ENCODE peak calls at places on chromosomes 13 and 19, in ten cellular contexts. I is activated CD4-positive, alpha-beta T cell treated with anti-CD3 and anti-CD28 coated beads for 1 hour; E is H54; Y is HEK293T; P is amniotic epithelial cell; T is RWPE1; S is T1000; Z is NCI-H510A treated with DMSO at 0.1 percent for 48 hours; V is erythroblast; J is progenitor cell of endocrine pancreas. A is an unnamed sample.

GRCh38 chr13:32940601-32941000 is 75.6 kb upstream of the KL start:
- DNase-seq in E (no peak), P (peak), I (no peak), V (no peak), S (no peak), Y (no peak), T (no peak), Z (peak), J (no peak), A (no peak)

GRCh38 chr13:113599396-113599795 is 14.8 kb downstream of the TFDP1 start:
- DNase-seq in J (no peak), Y (no peak), E (no peak), S (no peak), I (no peak), Z (no peak), T (no peak), P (no peak), V (no peak), A (no peak)

GRCh38 chr13:101150998-101151397 is 265.3 kb downstream of the NALCN start:
- DNase-seq in J (no peak), V (no peak), Y (no peak), Z (no peak), S (no peak), I (no peak), P (peak), T (no peak), E (no peak), A (no peak)

GRCh38 chr19:416416-416815 is 7.5 kb upstream of the C2CD4C start:
- DNase-seq in Y (no peak), I (no peak), J (no peak), E (no peak), V (no peak), T (no peak), Z (no peak), P (no peak), S (no peak), A (no peak)

GRCh38 chr13:60754691-60755090 is 357.7 kb downstream of the TDRD3 start:
- DNase-seq in T (no peak), I (no peak), J (no peak), V (no peak), E (no peak), S (no peak), P (no peak), Z (no peak), Y (no peak), A (no peak)

GRCh38 chr13:109494955-109495354 is 291.4 kb downstream of the IRS2 start:
- DNase-seq in V (no peak), J (no peak), I (no peak), Z (no peak), S (no peak), P (peak), Y (no peak), T (peak), E (no peak), A (no peak)

GRCh38 chr19:952049-952679 is 26.3 kb downstream of the ARID3A start:
- DNase-seq in T (no peak), P (no peak), Z (no peak), I (no peak), J (no peak), S (no peak), Y (no peak), V (no peak), E (no peak), A (peak)

GRCh38 chr19:6718741-6719539 is 1.5 kb downstream of the C3 start:
- DNase-seq in P (peak), T (peak), J (no peak), E (no peak), V (peak), Z (no peak), Y (peak), I (no peak), S (no peak), A (peak)

GRCh38 chr13:76934671-76935070 is 13.6 kb upstream of the ACOD1 start:
- DNase-seq in S (no peak), P (no peak), Z (no peak), J (no peak), T (no peak), Y (no peak), E (no peak), I (no peak), V (no peak), A (no peak)

GRCh38 chr13:110471156-110471832 is 90.2 kb downstream of the RAB20 start:
- DNase-seq in Z (no peak), Y (no peak), E (no peak), P (no peak), S (no peak), V (no peak), J (no peak), T (no peak), I (no peak), A (no peak)

GRCh38 chr13:87527036-87527435 is 144.1 kb upstream of the SLITRK5 start:
- DNase-seq in S (no peak), E (no peak), J (no peak), I (no peak), V (no peak), P (no peak), T (no peak), Y (no peak), Z (no peak), A (no peak)

GRCh38 chr19:56252699-56253422 is 19.7 kb upstream of the EDDM13 start:
- DNase-seq in V (peak), S (no peak), I (peak), P (peak), T (peak), Y (peak), E (peak), Z (peak), J (peak), A (peak)

GRCh38 chr19:33132021-33132420 is at the start of gene WDR88:
- DNase-seq in J (no peak), P (no peak), I (no peak), T (no peak), S (no peak), Z (no peak), E (no peak), Y (no peak), V (no peak), A (no peak)

GRCh38 chr19:5951338-5951861 is 26.5 kb downstream of the RANBP3 start:
- DNase-seq in Y (no peak), P (no peak), S (no peak), E (no peak), V (no peak), T (no peak), Z (peak), I (no peak), J (no peak), A (no peak)

GRCh38 chr13:32947886-32948285 is 68.3 kb upstream of the KL start:
- DNase-seq in J (no peak), P (no peak), Z (peak), Y (no peak), E (no peak), S (no peak), V (no peak), T (no peak), I (no peak), A (no peak)

GRCh38 chr13:108572782-108573211 is 56.6 kb upstream of the MYO16 start:
- DNase-seq in S (no peak), T (no peak), Z (no peak), Y (no peak), P (peak), I (no peak), E (no peak), V (peak), J (no peak), A (peak)

GRCh38 chr13:22049384-22049783 is 378.5 kb downstream of the FGF9 start:
- DNase-seq in Z (no peak), Y (no peak), E (no peak), J (no peak), P (no peak), S (no peak), T (no peak), I (no peak), V (no peak), A (no peak)

GRCh38 chr19:47283405-47284059 is 8.8 kb downstream of the INAFM1 start:
- DNase-seq in J (no peak), Y (no peak), Z (no peak), P (no peak), T (no peak), E (no peak), S (no peak), I (no peak), V (no peak), A (no peak)

GRCh38 chr13:27022571-27023311 is 148.9 kb downstream of the USP12 start:
- DNase-seq in T (no peak), I (no peak), V (peak), Y (no peak), E (no peak), J (no peak), P (peak), Z (peak), S (no peak), A (no peak)

GRCh38 chr19:13997637-13997962 is 8.5 kb downstream of the RFX1 start:
- DNase-seq in V (no peak), P (no peak), S (no peak), Y (no peak), E (peak), T (no peak), Z (no peak), I (no peak), J (no peak), A (peak)

GRCh38 chr13:109383683-109384082 is 402.7 kb downstream of the IRS2 start:
- DNase-seq in V (no peak), Z (no peak), P (peak), E (peak), I (no peak), S (peak), Y (no peak), J (no peak), T (peak), A (no peak)

GRCh38 chr19:56076413-56076998 is 44.6 kb downstream of the ZNF787 start:
- DNase-seq in T (peak), Y (peak), I (no peak), S (peak), P (peak), E (peak), V (peak), Z (peak), J (peak), A (peak)

GRCh38 chr19:802888-803561 is 5.8 kb downstream of the PTBP1 start:
- DNase-seq in Z (no peak), S (no peak), T (no peak), I (no peak), P (no peak), Y (no peak), V (no peak), J (no peak), E (no peak), A (peak)

GRCh38 chr19:50510700-50511068 is 307 bp downstream of the JOSD2 start:
- DNase-seq in Z (no peak), J (no peak), T (no peak), Y (no peak), S (no peak), P (peak), E (peak), I (no peak), V (no peak), A (no peak)

GRCh38 chr13:36211567-36211966 is 2.8 kb downstream of the SOHLH2 start:
- DNase-seq in Z (peak), E (no peak), V (no peak), Y (no peak), T (no peak), J (no peak), S (no peak), I (no peak), P (no peak), A (no peak)

GRCh38 chr19:44212865-44213346 is 574 bp downstream of the ZNF227 start:
- DNase-seq in I (no peak), S (no peak), Z (peak), T (peak), V (peak), J (no peak), E (peak), Y (peak), P (peak), A (peak)

GRCh38 chr13:26423634-26424033 is 133.8 kb upstream of the WASF3 start:
- DNase-seq in Y (no peak), P (peak), J (no peak), T (no peak), V (no peak), E (no peak), S (no peak), Z (no peak), I (no peak), A (no peak)

GRCh38 chr19:35931161-35931873 is 4.9 kb upstream of the LRFN3 start:
- DNase-seq in Y (peak), Z (peak), S (peak), P (peak), T (peak), I (peak), E (peak), V (peak), J (peak), A (peak)

GRCh38 chr19:56136362-56136761 is 4.7 kb upstream of the ZNF444 start:
- DNase-seq in I (no peak), J (no peak), Y (no peak), V (no peak), Z (no peak), T (no peak), P (no peak), S (no peak), E (no peak), A (no peak)

GRCh38 chr19:17075860-17076538 is 422 bp downstream of the MYO9B start:
- DNase-seq in P (no peak), J (no peak), Y (no peak), I (no peak), E (no peak), T (peak), Z (peak), V (peak), S (no peak), A (peak)

GRCh38 chr13:109166807-109167206 is 537.4 kb downstream of the MYO16 start:
- DNase-seq in T (no peak), Y (no peak), P (no peak), Z (no peak), E (no peak), I (no peak), J (no peak), V (no peak), S (no peak), A (no peak)

GRCh38 chr13:100508996-100509395 is 79.6 kb downstream of the GGACT start:
- DNase-seq in Z (no peak), Y (no peak), V (no peak), T (no peak), P (no peak), S (no peak), I (no peak), J (no peak), E (no peak), A (no peak)

GRCh38 chr19:341386-342127 is 3.0 kb downstream of the MIER2 start:
- DNase-seq in P (no peak), E (no peak), I (no peak), Z (no peak), V (no peak), T (no peak), S (no peak), Y (no peak), J (no peak), A (no peak)

GRCh38 chr13:94711561-94712286 is 621 bp downstream of the SOX21 start:
- DNase-seq in E (no peak), S (peak), Z (no peak), Y (no peak), I (no peak), T (peak), J (peak), P (peak), V (peak), A (peak)

GRCh38 chr13:29977721-29978120 is 127.3 kb upstream of the UBL3 start:
- DNase-seq in I (no peak), E (no peak), V (no peak), Z (no peak), T (no peak), S (no peak), J (no peak), Y (no peak), P (no peak), A (no peak)

GRCh38 chr13:75368167-75368566 is 113.8 kb downstream of the TBC1D4 start:
- DNase-seq in Z (no peak), J (no peak), T (no peak), P (peak), V (no peak), S (no peak), Y (no peak), I (no peak), E (no peak), A (no peak)

GRCh38 chr13:42990991-42991891 is 800 bp downstream of the EPSTI1 start:
- DNase-seq in T (no peak), J (no peak), Z (no peak), Y (no peak), P (no peak), E (no peak), S (no peak), I (no peak), V (no peak), A (no peak)

GRCh38 chr13:79901336-79901735 is 420.4 kb downstream of the NDFIP2 start:
- DNase-seq in P (peak), Z (no peak), V (no peak), J (no peak), I (no peak), S (no peak), Y (no peak), E (no peak), T (peak), A (no peak)

GRCh38 chr19:4067396-4068057 is 828 bp upstream of the ZBTB7A start:
- DNase-seq in E (no peak), T (no peak), I (no peak), P (no peak), Z (no peak), S (no peak), V (peak), Y (no peak), J (no peak), A (peak)